ENCODE peak calls at places on chromosomes 13 and 19, in seven cellular contexts. G is cardiac muscle cell; J is Peyer's patch; E is mucosa of descending colon; Y is neural crest cell; F is AG04450; H is CD4-positive, alpha-beta T cell. M is an unnamed sample.

GRCh38 chr13:42992585-42993122 is 613 bp upstream of the EPSTI1 start:
- DNase-seq in H (no peak), F (no peak), E (no peak), Y (no peak), J (no peak), G (no peak), M (no peak)

GRCh38 chr19:16381756-16382401 is 57.3 kb downstream of the KLF2 start:
- DNase-seq in Y (no peak), J (peak), F (no peak), E (peak), H (no peak), G (peak), M (no peak)

GRCh38 chr13:87131611-87132010 is 539.6 kb upstream of the SLITRK5 start:
- DNase-seq in F (no peak), J (no peak), G (no peak), H (no peak), Y (no peak), E (no peak), M (no peak)

GRCh38 chr13:40806241-40806640 is 16.8 kb downstream of the SLC25A15 start:
- DNase-seq in F (no peak), H (no peak), J (no peak), E (no peak), G (no peak), Y (no peak), M (no peak)

GRCh38 chr13:32147976-32148375 is 116.4 kb downstream of the FRY start:
- DNase-seq in E (no peak), H (no peak), F (no peak), G (no peak), J (no peak), Y (no peak), M (no peak)

GRCh38 chr13:29849731-29850212 is 645 bp downstream of the UBL3 start:
- DNase-seq in H (peak), Y (peak), E (peak), F (no peak), J (peak), G (peak), M (peak)

GRCh38 chr19:16325161-16325527 is 518 bp downstream of the KLF2 start:
- DNase-seq in F (no peak), E (peak), G (peak), Y (peak), J (peak), H (no peak), M (peak)

GRCh38 chr13:101258071-101258470 is 158.2 kb downstream of the NALCN start:
- DNase-seq in H (no peak), G (no peak), J (no peak), F (no peak), E (no peak), Y (no peak), M (peak)

GRCh38 chr13:92355213-92355612 is 871.4 kb upstream of the GPC6 start:
- DNase-seq in F (no peak), G (peak), Y (no peak), J (no peak), H (no peak), E (peak), M (no peak)

GRCh38 chr19:3249408-3249807 is 24.9 kb downstream of the CELF5 start:
- DNase-seq in J (no peak), E (no peak), H (no peak), G (no peak), Y (no peak), F (no peak), M (peak)

GRCh38 chr19:11041966-11042627 is 47.2 kb upstream of the LDLR start:
- DNase-seq in H (no peak), F (no peak), G (no peak), E (no peak), J (no peak), Y (no peak), M (peak)

GRCh38 chr13:95784161-95784880 is 107.4 kb downstream of the DNAJC3 start:
- DNase-seq in F (peak), G (no peak), E (no peak), J (no peak), H (no peak), Y (no peak), M (no peak)

GRCh38 chr13:93146584-93147292 is 79.9 kb upstream of the GPC6 start:
- DNase-seq in E (no peak), F (peak), Y (no peak), G (no peak), H (no peak), J (no peak), M (no peak)

GRCh38 chr13:67390462-67391093 is 160.4 kb upstream of the PCDH9 start:
- DNase-seq in F (no peak), G (no peak), J (no peak), H (no peak), Y (no peak), E (no peak), M (no peak)

GRCh38 chr19:5951338-5951861 is 26.5 kb downstream of the RANBP3 start:
- DNase-seq in E (no peak), Y (peak), G (no peak), H (no peak), F (no peak), J (no peak), M (no peak)

GRCh38 chr19:3479819-3480215 is 508 bp downstream of the SMIM24 start:
- DNase-seq in Y (no peak), G (no peak), F (no peak), E (peak), H (peak), J (peak), M (no peak)

GRCh38 chr13:28499579-28499978 is 4.7 kb upstream of the FLT1 start:
- DNase-seq in G (no peak), E (no peak), Y (no peak), F (no peak), H (no peak), J (no peak), M (no peak)

GRCh38 chr19:11138659-11139526 is 16.7 kb downstream of the SPC24 start:
- DNase-seq in F (no peak), G (peak), H (no peak), E (peak), Y (no peak), J (peak), M (peak)

GRCh38 chr13:45219938-45220375 is 19.1 kb upstream of the KCTD4 start:
- DNase-seq in J (no peak), G (no peak), H (no peak), F (no peak), Y (no peak), E (no peak), M (peak)

GRCh38 chr13:95452376-95452775 is 100.1 kb upstream of the CLDN10 start:
- DNase-seq in G (no peak), H (no peak), E (no peak), F (no peak), Y (no peak), J (no peak), M (no peak)

GRCh38 chr13:23797276-23797903 is 91.8 kb downstream of the MIPEP start:
- DNase-seq in E (no peak), Y (no peak), F (no peak), H (no peak), G (no peak), J (no peak), M (no peak)

GRCh38 chr13:46992383-46992952 is 95.6 kb upstream of the HTR2A start:
- DNase-seq in F (no peak), J (no peak), G (peak), E (no peak), Y (no peak), H (no peak), M (peak)

GRCh38 chr13:90238433-90238832 is 1109.1 kb upstream of the MIR17HG start:
- DNase-seq in H (no peak), E (no peak), J (no peak), Y (no peak), G (no peak), F (no peak), M (no peak)

GRCh38 chr13:58452123-58452623 is 820.6 kb downstream of the PCDH17 start:
- DNase-seq in Y (no peak), J (no peak), H (no peak), F (no peak), G (no peak), E (no peak), M (no peak)

GRCh38 chr19:8355631-8356402 is 8.1 kb upstream of the ANGPTL4 start:
- DNase-seq in G (no peak), F (no peak), Y (no peak), J (no peak), E (no peak), H (no peak), M (peak)

GRCh38 chr13:33624253-33624652 is 193.7 kb upstream of the RFC3 start:
- DNase-seq in J (no peak), G (no peak), Y (no peak), H (no peak), E (no peak), F (no peak), M (no peak)

GRCh38 chr19:50224986-50225747 is 21.7 kb downstream of the MYH14 start:
- DNase-seq in H (no peak), J (no peak), Y (no peak), F (no peak), E (no peak), G (no peak), M (no peak)

GRCh38 chr19:33125929-33126388 is 6.0 kb upstream of the WDR88 start:
- DNase-seq in F (peak), H (peak), E (no peak), J (no peak), G (peak), Y (peak), M (peak)

GRCh38 chr13:31042501-31043165 is 110.2 kb downstream of the TEX26 start:
- DNase-seq in F (no peak), E (no peak), H (no peak), J (no peak), Y (no peak), G (no peak), M (no peak)

GRCh38 chr19:22545751-22546150 is 88.4 kb upstream of the ZNF492 start:
- DNase-seq in H (no peak), Y (no peak), G (no peak), E (no peak), J (no peak), F (no peak), M (no peak)

GRCh38 chr19:38838208-38838985 is 6.8 kb upstream of the ECH1 start:
- DNase-seq in E (no peak), J (no peak), F (no peak), G (no peak), Y (no peak), H (no peak), M (peak)

GRCh38 chr13:52686381-52686780 is 33.7 kb downstream of the SUGT1 start:
- DNase-seq in H (no peak), Y (no peak), F (no peak), G (no peak), E (no peak), J (no peak), M (no peak)

GRCh38 chr19:35935911-35936737 is at the start of gene LRFN3:
- DNase-seq in F (no peak), G (peak), Y (peak), J (peak), H (no peak), E (peak), M (peak)

GRCh38 chr13:73657821-73658540 is 476.2 kb downstream of the KLF12 start:
- DNase-seq in F (no peak), Y (no peak), E (no peak), H (no peak), G (no peak), J (no peak), M (no peak)

GRCh38 chr13:23628765-23629565 is 58.8 kb downstream of the TNFRSF19 start:
- DNase-seq in G (no peak), F (no peak), E (no peak), H (no peak), Y (no peak), J (no peak), M (no peak)

GRCh38 chr13:76523740-76524382 is 362.3 kb downstream of the KCTD12 start:
- DNase-seq in Y (no peak), E (no peak), F (no peak), J (no peak), H (no peak), G (no peak), M (no peak)

GRCh38 chr19:55459950-55460657 is 1.3 kb downstream of the ISOC2 start:
- DNase-seq in J (no peak), G (no peak), Y (no peak), E (no peak), F (no peak), H (no peak), M (no peak)

GRCh38 chr19:56608274-56608964 is 13.3 kb downstream of the ZNF71 start:
- DNase-seq in J (no peak), Y (no peak), H (no peak), E (no peak), G (no peak), F (no peak), M (no peak)

GRCh38 chr19:40611900-40612698 is 10.9 kb downstream of the LTBP4 start:
- DNase-seq in F (no peak), G (no peak), E (peak), H (no peak), J (no peak), Y (no peak), M (no peak)

DNA sequence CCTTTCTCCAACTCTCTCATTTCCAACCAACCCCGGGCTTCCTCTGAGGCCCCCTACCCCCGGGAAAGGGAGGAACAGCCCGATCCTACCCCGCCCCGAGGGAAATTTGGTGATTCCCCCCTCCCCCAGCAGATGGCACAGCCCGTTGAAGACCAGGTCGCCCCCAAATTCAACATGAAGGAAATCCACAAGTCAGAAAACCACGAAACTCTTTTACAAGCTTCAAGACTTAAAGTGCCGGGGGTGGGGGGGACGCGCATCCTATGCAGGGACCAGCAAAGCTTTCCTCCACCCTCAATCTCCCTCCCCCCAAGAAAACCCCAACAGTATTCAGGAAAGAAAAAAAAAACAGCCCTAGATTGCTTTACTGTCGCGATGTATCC is 1.8 kb downstream of the TCF3 start:
- DNase-seq in E (peak), H (peak), J (no peak), F (no peak), G (peak), Y (no peak), M (no peak)
- TF ChIP-seq CTCF in E (no peak), H (no peak), J (no peak), F (peak), G (no peak), Y (peak), M (no peak)

DNA sequence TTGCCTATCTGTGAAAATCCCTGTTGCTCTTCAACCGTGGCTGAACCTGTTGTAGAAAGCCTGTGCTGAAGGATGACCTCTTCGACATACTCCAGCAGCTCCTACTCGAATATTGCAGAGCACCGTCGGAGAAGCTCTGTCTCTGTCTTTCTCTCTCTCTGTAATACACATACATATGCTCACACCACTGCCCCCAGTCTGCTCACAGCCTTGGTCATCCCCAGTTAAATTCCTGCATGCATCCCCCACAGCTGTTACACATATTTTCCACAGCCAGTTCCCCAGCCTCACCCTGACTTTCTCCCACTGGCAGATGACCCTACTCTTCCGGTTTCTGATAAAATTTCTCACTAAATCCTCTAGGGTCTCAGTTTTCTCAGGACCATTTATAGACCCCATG is 204.3 kb upstream of the ARGLU1 start:
- DNase-seq in J (no peak), G (no peak), E (no peak), F (no peak), Y (no peak), H (no peak), M (no peak)
- TF ChIP-seq CTCF in J (no peak), G (no peak), E (no peak), F (no peak), Y (no peak), H (no peak), M (no peak)

GRCh38 chr19:1219786-1220451 is 14.3 kb downstream of the STK11 start:
- DNase-seq in J (no peak), H (no peak), G (no peak), F (no peak), Y (no peak), E (no peak), M (no peak)

GRCh38 chr19:1218751-1219567 is 13.4 kb downstream of the STK11 start:
- DNase-seq in Y (no peak), E (no peak), F (no peak), J (no peak), G (no peak), H (no peak), M (no peak)

GRCh38 chr19:1221141-1221903 is 15.7 kb downstream of the STK11 start:
- DNase-seq in F (no peak), G (no peak), Y (peak), H (no peak), E (peak), J (peak), M (no peak)

GRCh38 chr19:1221904-1222255 is 15.9 kb downstream of the CBARP start:
- DNase-seq in F (no peak), H (no peak), G (no peak), J (no peak), Y (no peak), E (no peak), M (no peak)

GRCh38 chr19:1220452-1221037 is 15.0 kb downstream of the STK11 start:
- DNase-seq in J (no peak), G (no peak), H (no peak), E (no peak), Y (no peak), F (no peak), M (no peak)
- TF ChIP-seq CTCF in J (no peak), G (peak), H (no peak), E (no peak), Y (no peak), F (no peak), M (no peak)

GRCh38 chr19:19752760-19753403 is 20.0 kb upstream of the ZNF14 start:
- DNase-seq in E (no peak), H (no peak), G (no peak), J (no peak), Y (no peak), F (no peak), M (no peak)

GRCh38 chr19:19758164-19758563 is 25.3 kb upstream of the ZNF14 start:
- DNase-seq in J (no peak), E (no peak), G (no peak), H (no peak), F (no peak), Y (no peak), M (no peak)
- TF ChIP-seq CTCF in J (no peak), E (no peak), G (no peak), H (no peak), F (no peak), Y (no peak), M (no peak)